ENCODE peak calls at places on chromosomes 12 and 14, in four cellular contexts. C is uterus, T is OCI-LY7, H is progenitor cell of endocrine pancreas. M is an unnamed sample.
A peak's percentile ranks its signal among the peaks of the same experiment; 100 is the strongest.

GRCh38 chr14:94173471-94173884 is 644 bp upstream of the PPP4R4 start:
- DNase-seq in C (no peak), H (no peak), T (no peak), M (no peak)

GRCh38 chr14:33475623-33476022 is 475.3 kb downstream of the EGLN3 start:
- DNase-seq in C (no peak), H (peak; percentile 44), T (peak; percentile 11), M (no peak)

GRCh38 chr12:96902076-96902475 is 5.0 kb upstream of the NEDD1 start:
- DNase-seq in T (peak; percentile 31), H (no peak), C (no peak), M (no peak)

GRCh38 chr12:26514364-26514763 is 318.6 kb downstream of the ITPR2 start:
- DNase-seq in C (no peak), T (no peak), H (no peak), M (no peak)

GRCh38 chr12:11853126-11853525 is 203.7 kb downstream of the ETV6 start:
- DNase-seq in C (no peak), H (no peak), T (no peak), M (no peak)

GRCh38 chr12:6529291-6529737 is 5.0 kb upstream of the GAPDH start:
- DNase-seq in H (no peak), C (no peak), T (no peak), M (no peak)

GRCh38 chr12:92144631-92145480 is 790 bp downstream of the BTG1 start:
- DNase-seq in H (peak; percentile 41), C (peak; percentile 50), T (peak; percentile 69), M (no peak)

GRCh38 chr12:107317751-107318553 is 224.6 kb upstream of the CRY1 start:
- DNase-seq in H (peak; percentile 82), C (no peak), T (no peak), M (peak; percentile 27)

GRCh38 chr12:47364251-47364650 is 284.5 kb upstream of the AMIGO2 start:
- DNase-seq in T (no peak), C (no peak), H (no peak), M (no peak)

GRCh38 chr12:19945559-19946485 is 422.5 kb upstream of the PDE3A start:
- DNase-seq in H (no peak), T (no peak), C (no peak), M (no peak)

GRCh38 chr12:104673294-104674062 is 216.7 kb downstream of the CHST11 start:
- DNase-seq in C (no peak), H (no peak), T (no peak), M (no peak)

GRCh38 chr12:102740157-102741032 is 176.6 kb downstream of the PAH start:
- DNase-seq in H (no peak), C (no peak), T (peak; percentile 9), M (no peak)

GRCh38 chr14:68824517-68825347 is 31.9 kb upstream of the ZFP36L1 start:
- DNase-seq in T (peak; percentile 65), C (peak; percentile 86), H (peak; percentile 64), M (peak; percentile 73)

GRCh38 chr12:19780460-19780859 is 341.2 kb downstream of the AEBP2 start:
- DNase-seq in T (no peak), H (no peak), C (no peak), M (no peak)

GRCh38 chr12:111312016-111312415 is 56.9 kb downstream of the PHETA1 start:
- DNase-seq in H (no peak), T (no peak), C (no peak), M (no peak)

GRCh38 chr14:67515386-67516079 is 17.6 kb upstream of the PLEKHH1 start:
- DNase-seq in T (peak; percentile 59), H (no peak), C (no peak), M (no peak)

GRCh38 chr14:77889971-77890442 is 90.1 kb downstream of the ADCK1 start:
- DNase-seq in H (no peak), C (no peak), T (no peak), M (no peak)

GRCh38 chr12:64102339-64102738 is 119.8 kb downstream of the KICS2 start:
- DNase-seq in H (no peak), T (no peak), C (no peak), M (no peak)

GRCh38 chr14:75459099-75459741 is 31.4 kb downstream of the JDP2 start:
- DNase-seq in T (no peak), H (no peak), C (no peak), M (no peak)

DNA sequence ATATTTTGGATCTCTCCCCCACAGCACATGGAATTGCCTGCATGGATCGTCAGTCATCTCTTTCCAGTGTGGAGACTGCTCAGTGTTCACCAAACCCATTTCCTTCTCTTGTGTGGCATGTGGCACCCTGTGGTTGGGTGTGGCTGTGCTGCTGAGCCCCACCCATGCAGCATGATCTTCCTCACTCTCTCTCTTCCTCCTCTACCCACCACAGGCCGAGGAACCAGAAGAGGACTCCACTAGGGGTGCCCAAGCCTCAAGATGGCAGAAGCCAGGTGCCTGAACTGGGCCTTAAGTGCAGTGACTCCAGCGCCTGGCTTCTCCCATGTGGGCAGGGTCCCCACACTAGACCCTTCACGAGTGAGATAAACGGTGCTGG is 66.8 kb upstream of the GPR68 start:
- DNase-seq in T (peak; percentile 36), C (no peak), H (no peak), M (no peak)
- TF ChIP-seq CTCF in T (peak; percentile 29), C (no peak), H (no peak), M (no peak)

DNA sequence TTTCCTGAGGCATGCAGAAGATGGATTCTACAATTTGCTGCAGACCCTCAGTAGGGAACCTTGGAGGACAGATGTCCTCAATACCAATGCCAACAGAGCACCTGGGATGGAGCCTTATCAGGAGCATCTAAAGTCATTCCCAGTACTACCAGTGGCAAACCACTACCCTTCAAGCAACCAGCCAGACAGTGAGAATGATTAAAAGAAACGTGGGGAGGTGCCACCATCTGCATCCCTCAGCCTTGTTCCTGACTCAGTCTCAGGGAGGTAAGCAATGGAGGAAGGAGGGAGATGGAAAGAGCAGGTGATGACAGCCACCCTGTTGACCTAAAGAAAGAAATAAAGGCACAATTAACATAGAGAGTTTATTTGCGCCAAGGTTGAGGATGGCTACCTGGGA is 175.2 kb upstream of the GRIN2B start:
- DNase-seq in T (peak; percentile 67), C (no peak), H (no peak), M (no peak)
- TF ChIP-seq CTCF in T (no peak), C (no peak), H (no peak), M (no peak)

GRCh38 chr12:40106655-40107054 is 774 bp upstream of the SLC2A13 start:
- DNase-seq in C (no peak), H (no peak), T (no peak), M (no peak)

GRCh38 chr12:40107098-40107802 is 1.4 kb upstream of the SLC2A13 start:
- DNase-seq in H (peak; percentile 70), C (peak; percentile 88), T (peak; percentile 91), M (peak; percentile 98)

GRCh38 chr12:40106202-40106533 is 287 bp upstream of the SLC2A13 start:
- DNase-seq in T (no peak), H (no peak), C (no peak), M (no peak)

GRCh38 chr12:40105515-40106201 is at the start of gene SLC2A13:
- DNase-seq in C (peak; percentile 77), T (peak; percentile 88), H (peak; percentile 51), M (peak; percentile 37)

GRCh38 chr12:40107803-40108620 is 2.1 kb upstream of the SLC2A13 start:
- DNase-seq in H (no peak), C (no peak), T (no peak), M (no peak)
- TF ChIP-seq CTCF in H (peak; percentile 3), C (no peak), T (peak; percentile 8), M (no peak)

GRCh38 chr14:24578558-24578957 is 2.5 kb upstream of the CTSG start:
- DNase-seq in T (no peak), C (no peak), H (no peak), M (no peak)
- TF ChIP-seq CTCF in T (no peak), C (no peak), H (no peak), M (no peak)

DNA sequence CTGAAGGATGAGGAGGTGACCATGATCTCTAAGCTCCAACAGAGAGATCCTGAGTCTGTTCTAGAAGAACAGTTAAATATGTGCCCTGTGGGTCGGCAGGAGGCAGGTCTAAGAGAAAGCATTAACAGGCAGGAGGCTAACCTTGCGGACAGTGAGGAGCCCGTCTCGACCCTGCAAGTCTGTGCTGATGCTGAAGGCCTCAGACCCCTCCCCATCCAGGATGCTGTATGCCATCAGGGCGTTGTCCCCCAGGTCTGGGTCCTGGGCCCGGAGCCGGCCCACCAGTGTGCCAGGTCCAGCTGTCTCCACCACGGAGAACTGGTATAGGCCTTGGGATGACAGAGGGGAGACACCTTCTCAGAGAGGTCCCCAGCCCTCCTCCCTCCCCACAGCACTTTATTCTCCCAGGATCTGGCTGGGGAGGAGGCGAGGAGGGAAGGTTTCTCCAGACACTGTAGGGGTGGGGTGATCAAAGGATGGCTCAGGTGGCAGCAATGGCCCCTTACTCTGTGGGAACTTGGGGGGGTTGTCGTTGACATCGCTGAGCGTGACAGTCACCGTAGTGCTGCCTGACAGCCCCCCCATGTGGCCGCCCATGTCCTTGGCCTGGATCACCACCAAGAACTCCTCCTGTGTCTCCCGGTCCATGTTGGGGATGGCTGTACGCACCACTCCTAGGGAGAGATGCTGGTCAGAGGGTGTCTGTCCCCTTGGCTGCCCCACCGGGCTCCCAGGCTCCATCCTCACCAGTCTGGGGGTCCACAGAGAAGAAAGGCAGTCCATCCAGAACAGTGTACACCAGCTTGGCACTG is 3.1 kb downstream of the CDH24 start:
- DNase-seq in T (peak; percentile 28), C (no peak), H (no peak), M (no peak)
- TF ChIP-seq CTCF in T (peak; percentile 73), C (no peak), H (no peak), M (no peak)

GRCh38 chr14:73589128-73589527 is 2.5 kb upstream of the ACOT4 start:
- DNase-seq in C (no peak), H (no peak), T (no peak), M (no peak)

GRCh38 chr14:73594491-73594890 is 2.8 kb downstream of the ACOT4 start:
- DNase-seq in H (no peak), T (no peak), C (no peak), M (no peak)

DNA sequence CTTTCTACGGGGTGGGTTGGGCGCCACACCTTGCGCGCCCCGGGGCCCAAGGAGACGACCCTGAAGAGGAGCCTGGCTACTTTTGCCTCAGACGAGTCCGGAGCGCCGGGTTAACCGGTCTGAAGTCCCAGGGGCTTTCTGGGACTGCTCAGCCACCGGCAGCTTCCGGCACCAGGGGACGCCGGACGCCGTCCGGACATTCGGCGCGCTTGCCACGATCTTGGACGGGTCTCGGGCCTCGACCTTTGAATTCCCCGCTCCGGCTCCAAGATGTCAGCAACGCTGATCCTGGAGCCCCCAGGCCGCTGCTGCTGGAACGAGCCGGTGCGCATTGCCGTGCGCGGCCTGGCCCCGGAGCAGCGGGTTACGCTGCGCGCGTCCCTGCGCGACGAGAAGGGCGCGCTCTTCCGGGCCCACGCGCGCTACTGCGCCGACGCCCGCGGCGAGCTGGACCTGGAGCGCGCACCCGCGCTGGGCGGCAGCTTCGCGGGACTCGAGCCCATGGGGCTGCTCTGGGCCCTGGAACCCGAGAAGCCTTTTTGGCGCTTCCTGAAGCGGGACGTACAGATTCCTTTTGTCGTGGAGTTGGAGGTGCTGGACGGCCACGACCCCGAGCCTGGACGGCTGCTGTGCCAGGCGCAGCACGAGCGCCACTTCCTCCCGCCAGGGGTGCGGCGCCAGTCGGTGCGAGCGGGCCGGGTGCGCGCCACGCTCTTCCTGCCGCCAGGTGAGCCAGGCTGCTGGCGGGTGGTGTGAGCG is at the start of gene ACOT4:
- DNase-seq in T (no peak), C (no peak), H (peak; percentile 27), M (no peak)
- TF ChIP-seq CTCF in T (no peak), C (peak; percentile 5), H (peak; percentile 47), M (no peak)

GRCh38 chr14:89249296-89249565 is 167.8 kb downstream of the FOXN3 start:
- DNase-seq in H (no peak), T (no peak), C (no peak), M (no peak)
- TF ChIP-seq CTCF in H (no peak), T (no peak), C (no peak), M (no peak)